ENCODE peak calls at places on chromosomes 2 and 18, in six cellular contexts. A, J, K, B, N and T are unnamed samples.

GRCh38 chr2:197992482-197993133 is 188.2 kb downstream of the PLCL1 start:
- DNase-seq in K (no peak), J (no peak), B (no peak), A (no peak), N (no peak), T (no peak)

GRCh38 chr2:178927173-178927572 is 120.0 kb upstream of the TTN start:
- DNase-seq in A (no peak), B (no peak), J (no peak), N (no peak), K (peak), T (no peak)

GRCh38 chr2:207330912-207331311 is 165.2 kb upstream of the KLF7 start:
- DNase-seq in B (no peak), A (peak), N (peak), J (peak), K (peak), T (no peak)

GRCh38 chr18:69400253-69400975 is at the start of gene DOK6:
- DNase-seq in A (peak), J (no peak), K (no peak), N (peak), B (no peak), T (peak)

GRCh38 chr2:158266106-158266505 is 164.4 kb downstream of the UPP2 start:
- DNase-seq in A (no peak), J (no peak), K (no peak), N (no peak), B (no peak), T (no peak)

GRCh38 chr18:10131036-10131774 is 217.4 kb downstream of the VAPA start:
- DNase-seq in B (no peak), K (no peak), J (no peak), A (no peak), N (no peak), T (no peak)

GRCh38 chr2:43131051-43131889 is 95.1 kb downstream of the ZFP36L2 start:
- DNase-seq in J (peak), B (peak), N (peak), A (peak), K (peak), T (no peak)

GRCh38 chr18:27164905-27165304 is 20.2 kb downstream of the CHST9 start:
- DNase-seq in N (no peak), B (no peak), J (no peak), K (no peak), A (no peak), T (no peak)

GRCh38 chr2:46025081-46025480 is 272.1 kb upstream of the EPAS1 start:
- DNase-seq in A (no peak), K (no peak), B (no peak), J (no peak), N (no peak), T (no peak)

GRCh38 chr2:101516833-101517690 is 42.1 kb upstream of the RFX8 start:
- DNase-seq in B (no peak), J (peak), N (peak), K (no peak), A (peak), T (no peak)

GRCh38 chr2:48249093-48249492 is 280.9 kb upstream of the STON1 start:
- DNase-seq in K (no peak), N (peak), A (peak), J (peak), B (no peak), T (no peak)

GRCh38 chr2:112108238-112108832 is 29.9 kb upstream of the FBLN7 start:
- DNase-seq in B (no peak), K (no peak), N (no peak), J (no peak), A (peak), T (no peak)

GRCh38 chr2:57806449-57806968 is 240.1 kb upstream of the VRK2 start:
- DNase-seq in N (no peak), J (no peak), B (no peak), A (no peak), K (no peak), T (no peak)

GRCh38 chr18:31402026-31402373 is 25.4 kb downstream of the DSG4 start:
- DNase-seq in A (no peak), B (no peak), N (no peak), J (no peak), K (no peak), T (no peak)

GRCh38 chr2:66515743-66516142 is 80.8 kb downstream of the MEIS1 start:
- DNase-seq in K (no peak), N (no peak), A (peak), J (no peak), B (no peak), T (no peak)

GRCh38 chr2:177873915-177874314 is 198.7 kb downstream of the PDE11A start:
- DNase-seq in J (no peak), K (no peak), B (no peak), N (no peak), A (no peak), T (no peak)
- TF ChIP-seq CTCF in J (no peak), K (no peak), B (no peak), N (no peak), A (no peak), T (no peak)

DNA sequence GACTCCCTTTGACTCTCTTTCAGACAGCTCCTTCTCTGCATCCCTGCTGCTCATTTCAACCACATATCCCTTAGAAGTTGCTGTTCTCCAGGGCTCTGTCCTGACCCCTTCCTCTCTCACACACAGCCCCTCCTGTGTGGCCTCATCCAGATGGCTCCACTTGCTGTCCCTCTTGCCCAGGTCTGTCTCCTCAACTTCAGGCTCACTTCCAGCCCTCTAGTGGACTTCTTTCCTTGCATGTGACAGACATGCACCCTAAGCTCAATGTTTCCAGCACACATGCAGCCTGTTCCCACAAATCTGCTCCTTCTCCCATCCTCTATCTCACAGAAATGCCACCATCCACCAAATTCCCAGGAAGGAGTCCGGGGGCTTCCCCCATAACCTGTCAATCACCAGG is 9.0 kb upstream of the MRPL19 start:
- DNase-seq in B (no peak), N (no peak), J (no peak), A (no peak), K (no peak), T (no peak)
- TF ChIP-seq CTCF in B (no peak), N (no peak), J (no peak), A (no peak), K (no peak), T (no peak)

GRCh38 chr18:46296656-46297055 is 192.5 kb downstream of the HAUS1 start:
- DNase-seq in K (no peak), A (no peak), J (no peak), N (no peak), B (no peak), T (no peak)
- TF ChIP-seq CTCF in K (no peak), A (no peak), J (no peak), N (no peak), B (no peak), T (no peak)

GRCh38 chr2:227461878-227462462 is 10.0 kb upstream of the AGFG1 start:
- DNase-seq in K (no peak), J (no peak), B (no peak), N (no peak), A (no peak), T (no peak)

GRCh38 chr2:227462972-227463931 is 8.7 kb upstream of the AGFG1 start:
- DNase-seq in B (no peak), N (no peak), K (no peak), A (no peak), J (no peak), T (no peak)

GRCh38 chr2:227460079-227460485 is 11.9 kb upstream of the AGFG1 start:
- DNase-seq in J (no peak), K (peak), B (no peak), N (peak), A (peak), T (no peak)

GRCh38 chr2:227462463-227462951 is 9.4 kb upstream of the AGFG1 start:
- DNase-seq in J (no peak), K (peak), N (no peak), B (no peak), A (no peak), T (no peak)

GRCh38 chr2:227460833-227461232 is 11.1 kb upstream of the AGFG1 start:
- DNase-seq in K (no peak), N (no peak), A (no peak), J (no peak), B (no peak), T (no peak)
- TF ChIP-seq CTCF in K (no peak), N (no peak), A (no peak), J (no peak), B (no peak), T (no peak)